ENCODE peak calls at places on chromosomes 7 and 10, in four cellular contexts. E is endothelial cell; F is caudate nucleus; M is naive thymus-derived CD4-positive, alpha-beta T cell. U is an unnamed sample.

GRCh38 chr10:123622381-123622780 is 43.8 kb upstream of the GPR26 start:
- DNase-seq in M (no peak), E (no peak), F (no peak), U (no peak)

GRCh38 chr10:110803830-110804338 is 67.8 kb upstream of the PDCD4 start:
- DNase-seq in E (peak), M (no peak), F (no peak), U (peak)

GRCh38 chr7:97731736-97732370 is at the start of gene TAC1:
- DNase-seq in M (no peak), F (no peak), E (peak), U (no peak)

GRCh38 chr10:86956195-86956840 is 1.1 kb downstream of the MMRN2 start:
- DNase-seq in E (no peak), M (no peak), F (no peak), U (no peak)

GRCh38 chr10:59073456-59074053 is 102.9 kb upstream of the PHYHIPL start:
- DNase-seq in E (no peak), F (no peak), M (no peak), U (no peak)

GRCh38 chr10:98879486-98879885 is 356.2 kb downstream of the HPSE2 start:
- DNase-seq in M (no peak), F (no peak), E (no peak), U (no peak)

GRCh38 chr7:157551325-157552070 is 214.7 kb downstream of the DNAJB6 start:
- DNase-seq in F (no peak), E (no peak), M (no peak), U (no peak)

GRCh38 chr10:82558208-82558607 is 683.2 kb downstream of the NRG3 start:
- DNase-seq in E (no peak), M (no peak), F (no peak), U (no peak)

GRCh38 chr7:35685781-35686180 is 9.2 kb downstream of the HERPUD2 start:
- DNase-seq in M (no peak), F (no peak), E (no peak), U (no peak)